ENCODE peak calls at places on chromosomes 6 and 20, in seven cellular contexts. One of them, this sample, is unnamed.

GRCh38 chr6:113381957-113382356 is 475.2 kb upstream of the MARCKS start:
- DNase-seq in stomach: peak
- DNase-seq in AG04450: no peak
- DNase-seq in CD8-positive, alpha-beta memory T cell: no peak
- DNase-seq in HepG2: no peak
- DNase-seq in CD4-positive, CD25-positive, alpha-beta regulatory T cell: no peak
- DNase-seq in aorta: peak
- DNase-seq in this sample: no peak

GRCh38 chr20:53040678-53041674 is 68.8 kb downstream of the TSHZ2 start:
- DNase-seq in stomach: no peak
- DNase-seq in AG04450: no peak
- DNase-seq in CD8-positive, alpha-beta memory T cell: no peak
- DNase-seq in HepG2: no peak
- DNase-seq in CD4-positive, CD25-positive, alpha-beta regulatory T cell: no peak
- DNase-seq in aorta: peak
- DNase-seq in this sample: no peak

GRCh38 chr6:20826378-20826777 is 292.1 kb downstream of the CDKAL1 start:
- DNase-seq in stomach: no peak
- DNase-seq in AG04450: no peak
- DNase-seq in CD8-positive, alpha-beta memory T cell: no peak
- DNase-seq in HepG2: no peak
- DNase-seq in CD4-positive, CD25-positive, alpha-beta regulatory T cell: no peak
- DNase-seq in aorta: no peak
- DNase-seq in this sample: no peak

GRCh38 chr6:19694697-19695096 is 142.5 kb upstream of the ID4 start:
- DNase-seq in stomach: no peak
- DNase-seq in AG04450: no peak
- DNase-seq in CD8-positive, alpha-beta memory T cell: no peak
- DNase-seq in HepG2: no peak
- DNase-seq in CD4-positive, CD25-positive, alpha-beta regulatory T cell: no peak
- DNase-seq in aorta: no peak
- DNase-seq in this sample: no peak

GRCh38 chr20:57388953-57389694 is 2.1 kb upstream of the RBM38 start:
- DNase-seq in stomach: peak
- DNase-seq in AG04450: no peak
- DNase-seq in CD8-positive, alpha-beta memory T cell: peak
- DNase-seq in HepG2: peak
- DNase-seq in CD4-positive, CD25-positive, alpha-beta regulatory T cell: peak
- DNase-seq in aorta: peak
- DNase-seq in this sample: peak

GRCh38 chr6:8947900-8948299 is 512.6 kb upstream of the SLC35B3 start:
- DNase-seq in stomach: no peak
- DNase-seq in AG04450: no peak
- DNase-seq in CD8-positive, alpha-beta memory T cell: no peak
- DNase-seq in HepG2: no peak
- DNase-seq in CD4-positive, CD25-positive, alpha-beta regulatory T cell: no peak
- DNase-seq in aorta: no peak
- DNase-seq in this sample: no peak

GRCh38 chr6:137661601-137662000 is 167.4 kb upstream of the OLIG3 start:
- DNase-seq in stomach: no peak
- DNase-seq in AG04450: no peak
- DNase-seq in CD8-positive, alpha-beta memory T cell: peak
- DNase-seq in HepG2: peak
- DNase-seq in CD4-positive, CD25-positive, alpha-beta regulatory T cell: peak
- DNase-seq in aorta: no peak
- DNase-seq in this sample: no peak

GRCh38 chr6:112330071-112330876 is 16.9 kb upstream of the RFPL4B start:
- DNase-seq in stomach: no peak
- DNase-seq in AG04450: no peak
- DNase-seq in CD8-positive, alpha-beta memory T cell: no peak
- DNase-seq in HepG2: no peak
- DNase-seq in CD4-positive, CD25-positive, alpha-beta regulatory T cell: no peak
- DNase-seq in aorta: no peak
- DNase-seq in this sample: no peak

GRCh38 chr20:1150218-1150617 is 31.8 kb downstream of the PSMF1 start:
- DNase-seq in stomach: no peak
- DNase-seq in AG04450: no peak
- DNase-seq in CD8-positive, alpha-beta memory T cell: no peak
- DNase-seq in HepG2: peak
- DNase-seq in CD4-positive, CD25-positive, alpha-beta regulatory T cell: no peak
- DNase-seq in aorta: no peak
- DNase-seq in this sample: no peak

GRCh38 chr6:13012271-13012670 is 295.7 kb downstream of the PHACTR1 start:
- DNase-seq in stomach: no peak
- DNase-seq in AG04450: no peak
- DNase-seq in CD8-positive, alpha-beta memory T cell: no peak
- DNase-seq in HepG2: no peak
- DNase-seq in CD4-positive, CD25-positive, alpha-beta regulatory T cell: no peak
- DNase-seq in aorta: no peak
- DNase-seq in this sample: no peak

GRCh38 chr6:43491750-43492661 is 14.6 kb downstream of the TJAP1 start:
- DNase-seq in stomach: peak
- DNase-seq in AG04450: peak
- DNase-seq in CD8-positive, alpha-beta memory T cell: no peak
- DNase-seq in HepG2: no peak
- DNase-seq in CD4-positive, CD25-positive, alpha-beta regulatory T cell: no peak
- DNase-seq in aorta: peak
- DNase-seq in this sample: peak

GRCh38 chr20:20070871-20071726 is 18.8 kb downstream of the CFAP61 start:
- DNase-seq in stomach: no peak
- DNase-seq in AG04450: no peak
- DNase-seq in CD8-positive, alpha-beta memory T cell: no peak
- DNase-seq in HepG2: peak
- DNase-seq in CD4-positive, CD25-positive, alpha-beta regulatory T cell: no peak
- DNase-seq in aorta: no peak
- DNase-seq in this sample: no peak

GRCh38 chr6:157317129-157317814 is 6.0 kb downstream of the TMEM242 start:
- DNase-seq in stomach: peak
- DNase-seq in AG04450: peak
- DNase-seq in CD8-positive, alpha-beta memory T cell: no peak
- DNase-seq in HepG2: peak
- DNase-seq in CD4-positive, CD25-positive, alpha-beta regulatory T cell: no peak
- DNase-seq in aorta: peak
- DNase-seq in this sample: peak

GRCh38 chr6:21992178-21992967 is 304.5 kb downstream of the PRL start:
- DNase-seq in stomach: no peak
- DNase-seq in AG04450: no peak
- DNase-seq in CD8-positive, alpha-beta memory T cell: no peak
- DNase-seq in HepG2: no peak
- DNase-seq in CD4-positive, CD25-positive, alpha-beta regulatory T cell: no peak
- DNase-seq in aorta: no peak
- DNase-seq in this sample: no peak

GRCh38 chr6:28867078-28867414 is 56.7 kb downstream of the TRIM27 start:
- DNase-seq in stomach: no peak
- DNase-seq in AG04450: no peak
- DNase-seq in CD8-positive, alpha-beta memory T cell: peak
- DNase-seq in HepG2: no peak
- DNase-seq in CD4-positive, CD25-positive, alpha-beta regulatory T cell: no peak
- DNase-seq in aorta: no peak
- DNase-seq in this sample: no peak

GRCh38 chr6:100599088-100599770 is 134.5 kb upstream of the SIM1 start:
- DNase-seq in stomach: no peak
- DNase-seq in AG04450: no peak
- DNase-seq in CD8-positive, alpha-beta memory T cell: no peak
- DNase-seq in HepG2: no peak
- DNase-seq in CD4-positive, CD25-positive, alpha-beta regulatory T cell: no peak
- DNase-seq in aorta: no peak
- DNase-seq in this sample: no peak

GRCh38 chr20:24863356-24863755 is 85.7 kb upstream of the CST7 start:
- DNase-seq in stomach: no peak
- DNase-seq in AG04450: peak
- DNase-seq in CD8-positive, alpha-beta memory T cell: no peak
- DNase-seq in HepG2: no peak
- DNase-seq in CD4-positive, CD25-positive, alpha-beta regulatory T cell: no peak
- DNase-seq in aorta: no peak
- DNase-seq in this sample: no peak

GRCh38 chr6:64683682-64684081 is 1023.3 kb downstream of the EYS start:
- DNase-seq in stomach: peak
- DNase-seq in AG04450: no peak
- DNase-seq in CD8-positive, alpha-beta memory T cell: no peak
- DNase-seq in HepG2: peak
- DNase-seq in CD4-positive, CD25-positive, alpha-beta regulatory T cell: no peak
- DNase-seq in aorta: peak
- DNase-seq in this sample: no peak

GRCh38 chr6:111533087-111533784 is 50.2 kb upstream of the REV3L start:
- DNase-seq in stomach: no peak
- DNase-seq in AG04450: no peak
- DNase-seq in CD8-positive, alpha-beta memory T cell: no peak
- DNase-seq in HepG2: no peak
- DNase-seq in CD4-positive, CD25-positive, alpha-beta regulatory T cell: peak
- DNase-seq in aorta: no peak
- DNase-seq in this sample: no peak

DNA sequence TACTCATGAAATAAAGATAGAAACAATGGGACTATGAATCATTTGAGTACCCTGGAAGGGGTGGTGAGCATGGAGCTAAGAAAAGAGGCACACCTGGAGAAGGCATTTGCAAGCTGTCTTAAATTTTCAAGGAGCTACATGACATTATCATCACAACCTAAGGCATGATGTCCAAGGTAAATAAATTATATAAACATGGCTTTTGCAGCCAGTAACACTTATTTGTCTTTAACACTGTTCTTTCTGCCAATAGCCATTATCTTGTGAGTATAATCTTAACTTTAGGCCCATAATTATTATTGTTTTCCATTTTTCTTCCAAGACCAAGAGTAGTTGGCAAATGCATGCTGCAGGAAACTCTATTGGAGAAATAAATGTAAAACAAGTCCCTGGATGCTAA is 63.7 kb downstream of the ALDH5A1 start:
- DNase-seq in stomach: no peak
- DNase-seq in AG04450: no peak
- DNase-seq in CD8-positive, alpha-beta memory T cell: no peak
- DNase-seq in HepG2: no peak
- DNase-seq in CD4-positive, CD25-positive, alpha-beta regulatory T cell: no peak
- DNase-seq in aorta: no peak
- DNase-seq in this sample: no peak
- H3K27ac ChIP-seq in stomach: no peak
- H3K27ac ChIP-seq in AG04450: no peak
- H3K27ac ChIP-seq in CD8-positive, alpha-beta memory T cell: no peak
- H3K27ac ChIP-seq in HepG2: no peak
- H3K27ac ChIP-seq in CD4-positive, CD25-positive, alpha-beta regulatory T cell: no peak
- H3K27ac ChIP-seq in aorta: no peak
- H3K27ac ChIP-seq in this sample: no peak

DNA sequence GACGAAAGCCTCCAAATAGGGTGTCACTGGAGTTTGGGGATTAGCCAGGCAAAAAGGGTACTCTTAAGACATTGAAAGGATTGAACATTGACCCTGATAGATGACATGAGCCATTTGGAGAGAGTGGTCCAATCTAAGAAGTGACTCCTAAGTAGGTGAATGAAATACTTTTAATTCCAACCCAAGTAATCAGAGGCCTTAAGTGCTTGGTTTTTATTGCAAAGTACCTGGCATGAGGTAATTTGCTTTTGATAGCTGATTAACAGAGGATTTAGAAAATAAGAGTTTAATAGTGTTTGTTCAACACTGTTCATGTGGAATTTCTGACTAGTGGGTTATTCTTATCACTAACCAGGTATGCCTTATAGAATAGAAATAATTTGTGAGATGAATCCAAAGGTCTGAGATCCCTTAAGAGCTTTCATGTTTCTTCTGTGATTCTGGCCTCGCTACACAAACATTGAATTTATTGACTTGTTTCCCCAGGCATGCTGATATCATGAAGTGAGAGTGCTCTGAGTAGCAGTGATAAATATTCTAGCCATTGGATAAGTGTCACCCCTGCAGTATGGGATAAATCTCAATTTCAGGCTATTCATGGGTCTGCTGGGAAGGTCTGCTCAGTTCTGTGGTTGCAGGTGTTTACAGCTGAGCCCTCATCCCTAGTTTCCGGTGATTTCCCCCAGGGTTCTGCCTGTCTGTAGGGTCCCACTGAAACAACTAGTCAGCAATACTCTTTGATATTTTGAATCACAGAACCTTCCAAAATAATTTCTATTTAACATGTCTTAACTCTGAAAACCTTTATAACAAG is 6.6 kb downstream of the NCOA7 start:
- DNase-seq in stomach: no peak
- DNase-seq in AG04450: no peak
- DNase-seq in CD8-positive, alpha-beta memory T cell: no peak
- DNase-seq in HepG2: no peak
- DNase-seq in CD4-positive, CD25-positive, alpha-beta regulatory T cell: no peak
- DNase-seq in aorta: no peak
- DNase-seq in this sample: no peak
- H3K27ac ChIP-seq in stomach: no peak
- H3K27ac ChIP-seq in AG04450: no peak
- H3K27ac ChIP-seq in CD8-positive, alpha-beta memory T cell: no peak
- H3K27ac ChIP-seq in HepG2: no peak
- H3K27ac ChIP-seq in CD4-positive, CD25-positive, alpha-beta regulatory T cell: no peak
- H3K27ac ChIP-seq in aorta: no peak
- H3K27ac ChIP-seq in this sample: peak

DNA sequence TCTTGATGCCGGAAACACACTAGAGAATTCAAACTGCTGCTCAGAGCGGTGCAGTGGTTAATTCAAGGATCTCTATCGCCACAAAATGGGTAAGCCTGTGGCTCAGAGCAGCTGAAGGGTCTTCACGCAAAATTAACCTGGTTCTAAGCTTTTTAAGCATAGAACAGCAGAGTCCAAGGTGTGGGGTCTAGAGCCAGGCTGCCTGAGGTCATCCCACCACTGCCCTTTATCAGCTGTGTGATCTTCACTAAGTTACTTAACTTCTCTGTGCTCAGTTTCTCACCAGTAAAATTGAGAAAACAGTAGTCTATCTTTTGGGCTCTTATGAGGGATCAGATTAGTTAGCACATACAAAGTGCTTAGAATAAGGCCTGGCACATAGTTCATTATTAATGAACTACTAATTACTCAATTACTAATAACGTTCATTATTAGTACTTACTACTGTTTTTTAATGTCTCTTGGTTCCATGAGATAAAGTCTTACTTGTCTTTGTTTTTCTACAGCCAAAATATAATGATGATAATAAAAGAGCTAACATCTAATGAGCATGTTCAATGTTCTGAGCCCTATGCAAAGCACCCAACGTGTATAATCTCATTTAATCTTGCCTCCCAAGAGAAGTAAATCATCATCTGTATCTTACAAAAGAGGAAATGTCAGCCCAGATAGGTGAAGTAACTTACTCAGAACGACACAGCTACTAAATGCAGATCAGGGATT is 92.9 kb downstream of the NFATC2 start:
- DNase-seq in stomach: no peak
- DNase-seq in AG04450: no peak
- DNase-seq in CD8-positive, alpha-beta memory T cell: no peak
- DNase-seq in HepG2: no peak
- DNase-seq in CD4-positive, CD25-positive, alpha-beta regulatory T cell: no peak
- DNase-seq in aorta: no peak
- DNase-seq in this sample: no peak
- H3K27ac ChIP-seq in stomach: no peak
- H3K27ac ChIP-seq in AG04450: no peak
- H3K27ac ChIP-seq in CD8-positive, alpha-beta memory T cell: no peak
- H3K27ac ChIP-seq in HepG2: no peak
- H3K27ac ChIP-seq in CD4-positive, CD25-positive, alpha-beta regulatory T cell: no peak
- H3K27ac ChIP-seq in aorta: peak
- H3K27ac ChIP-seq in this sample: no peak

DNA sequence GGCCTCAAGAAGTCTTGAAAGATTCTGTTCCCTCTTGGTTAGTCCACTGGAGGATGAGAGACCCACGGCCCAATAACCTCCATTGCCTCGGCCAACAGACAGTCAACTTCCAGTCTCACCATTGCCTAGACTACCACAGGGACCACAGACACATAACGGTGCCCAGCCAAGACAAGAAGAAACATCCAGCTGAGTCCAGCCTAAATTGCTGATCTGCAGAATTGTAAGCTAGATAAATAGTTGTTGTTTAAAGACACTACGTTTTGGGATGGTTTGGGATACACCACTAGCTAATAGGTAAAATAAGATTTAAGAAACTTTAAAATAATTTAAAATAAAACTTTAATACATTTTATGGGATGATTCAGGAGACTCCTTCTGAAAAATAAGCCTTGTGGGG is 324.7 kb upstream of the JAG1 start:
- DNase-seq in stomach: no peak
- DNase-seq in AG04450: no peak
- DNase-seq in CD8-positive, alpha-beta memory T cell: no peak
- DNase-seq in HepG2: no peak
- DNase-seq in CD4-positive, CD25-positive, alpha-beta regulatory T cell: no peak
- DNase-seq in aorta: no peak
- DNase-seq in this sample: no peak
- H3K27ac ChIP-seq in stomach: no peak
- H3K27ac ChIP-seq in AG04450: no peak
- H3K27ac ChIP-seq in CD8-positive, alpha-beta memory T cell: no peak
- H3K27ac ChIP-seq in HepG2: no peak
- H3K27ac ChIP-seq in CD4-positive, CD25-positive, alpha-beta regulatory T cell: no peak
- H3K27ac ChIP-seq in aorta: no peak
- H3K27ac ChIP-seq in this sample: no peak

This sample was measured in lung.